ENCODE peak calls at places on chromosomes 16 and 17, in five cellular contexts. L, D, E, M and K are unnamed samples.

GRCh38 chr16:50440991-50441390 is 72.2 kb upstream of the BRD7 start:
- DNase-seq in M (no peak), L (no peak), D (no peak), E (no peak), K (no peak)

GRCh38 chr17:49963626-49964538 is 5.1 kb upstream of the DLX4 start:
- DNase-seq in L (no peak), E (no peak), M (no peak), D (no peak), K (no peak)

GRCh38 chr17:2396568-2397246 is 4.2 kb downstream of the MNT start:
- DNase-seq in D (peak; percentile 78), L (peak; percentile 87), E (no peak), M (peak; percentile 96), K (peak; percentile 95)

GRCh38 chr16:49617710-49618330 is 238.1 kb downstream of the ZNF423 start:
- DNase-seq in D (no peak), E (no peak), M (no peak), L (no peak), K (no peak)

GRCh38 chr17:2928294-2928890 is 132.2 kb downstream of the RAP1GAP2 start:
- DNase-seq in D (no peak), M (no peak), E (no peak), L (no peak), K (no peak)

GRCh38 chr17:74767111-74767516 is 9.0 kb downstream of the NAT9 start:
- DNase-seq in E (peak; percentile 92), D (no peak), M (no peak), L (no peak), K (no peak)

GRCh38 chr17:42112552-42113176 is at the start of gene DHX58:
- DNase-seq in E (no peak), L (peak; percentile 80), M (peak; percentile 73), D (peak; percentile 88), K (peak; percentile 41)

GRCh38 chr17:75626496-75627038 is 6.7 kb upstream of the SMIM5 start:
- DNase-seq in L (no peak), E (no peak), M (no peak), D (no peak), K (no peak)

GRCh38 chr16:67926181-67926742 is 5.4 kb downstream of the CTRL start:
- DNase-seq in M (no peak), E (no peak), L (peak; percentile 75), D (peak; percentile 36), K (no peak)

GRCh38 chr17:37802712-37803416 is 58.0 kb upstream of the HNF1B start:
- DNase-seq in D (no peak), L (no peak), E (no peak), M (no peak), K (no peak)

GRCh38 chr16:67349172-67349571 is 22.6 kb downstream of the LRRC36 start:
- DNase-seq in M (peak; percentile 3), D (peak; percentile 25), E (no peak), L (peak; percentile 58), K (no peak)

GRCh38 chr17:17108681-17109049 is 66.4 kb downstream of the MPRIP start:
- DNase-seq in E (peak; percentile 83), D (no peak), L (no peak), M (no peak), K (no peak)

GRCh38 chr17:3020381-3020780 is 43.0 kb downstream of the OR1D5 start:
- DNase-seq in D (no peak), M (no peak), E (no peak), L (no peak), K (no peak)

GRCh38 chr16:75456971-75457370 is 7.5 kb downstream of the TMEM170A start:
- DNase-seq in E (no peak), L (no peak), D (no peak), M (no peak), K (no peak)

GRCh38 chr16:49068224-49068623 is 213.4 kb downstream of the CBLN1 start:
- DNase-seq in M (no peak), D (no peak), L (no peak), E (no peak), K (no peak)

GRCh38 chr16:59021751-59022150 is 287.6 kb upstream of the GOT2 start:
- DNase-seq in M (peak; percentile 35), E (no peak), D (peak; percentile 27), L (no peak), K (peak; percentile 2)

GRCh38 chr17:59846391-59847165 is 46.2 kb downstream of the TUBD1 start:
- DNase-seq in E (no peak), L (peak; percentile 98), D (peak; percentile 68), M (peak; percentile 57), K (no peak)

GRCh38 chr16:57810197-57811024 is 8.1 kb upstream of the KIFC3 start:
- DNase-seq in M (peak; percentile 73), L (peak; percentile 94), D (peak; percentile 78), E (no peak), K (peak; percentile 95)

GRCh38 chr16:85181091-85181738 is 68.9 kb upstream of the CIBAR2 start:
- DNase-seq in E (no peak), D (no peak), M (no peak), L (no peak), K (no peak)

GRCh38 chr16:30075503-30076275 is at the start of gene PPP4C:
- DNase-seq in L (peak; percentile 75), E (peak; percentile 88), M (peak; percentile 84), D (peak; percentile 94), K (peak; percentile 98)

GRCh38 chr16:81711609-81712329 is 67.3 kb upstream of the PLCG2 start:
- DNase-seq in E (no peak), L (peak; percentile 86), M (peak; percentile 89), D (peak; percentile 86), K (peak; percentile 95)

GRCh38 chr17:48134912-48135480 is 27.4 kb downstream of the SNX11 start:
- DNase-seq in E (no peak), M (no peak), L (no peak), D (no peak), K (peak; percentile 54)

GRCh38 chr17:3963214-3964201 is 729 bp downstream of the ATP2A3 start:
- DNase-seq in E (no peak), L (no peak), D (no peak), M (no peak), K (no peak)

GRCh38 chr17:41530062-41531048 is 2.2 kb upstream of the KRT19 start:
- DNase-seq in M (peak; percentile 97), D (peak; percentile 51), L (peak; percentile 87), E (no peak), K (peak; percentile 91)

GRCh38 chr17:56269998-56270397 is 116.7 kb downstream of the ANKFN1 start:
- DNase-seq in E (no peak), M (no peak), L (no peak), D (no peak), K (no peak)

GRCh38 chr17:3012926-3013581 is 50.4 kb downstream of the OR1D5 start:
- DNase-seq in L (peak; percentile 38), D (peak; percentile 55), E (no peak), M (peak; percentile 7), K (peak; percentile 81)

GRCh38 chr17:77467513-77467912 is 326.7 kb downstream of the SEC14L1 start:
- DNase-seq in D (no peak), M (no peak), L (no peak), E (no peak), K (no peak)

GRCh38 chr17:45147102-45147580 is 1.1 kb upstream of the HEXIM1 start:
- DNase-seq in M (peak; percentile 40), D (no peak), L (no peak), E (no peak), K (peak; percentile 73)

GRCh38 chr16:86932130-86932982 is 354.0 kb downstream of the FOXL1 start:
- DNase-seq in L (no peak), E (no peak), D (no peak), M (no peak), K (no peak)

GRCh38 chr17:8225813-8226535 is 15.6 kb upstream of the AURKB start:
- DNase-seq in M (peak; percentile 87), E (peak; percentile 61), D (no peak), L (no peak), K (peak; percentile 25)

GRCh38 chr16:81842564-81843242 is 63.6 kb downstream of the PLCG2 start:
- DNase-seq in M (no peak), L (no peak), E (no peak), D (no peak), K (no peak)

GRCh38 chr17:80113033-80113484 is 11.7 kb downstream of the GAA start:
- DNase-seq in D (no peak), M (no peak), E (no peak), L (no peak), K (no peak)

GRCh38 chr17:57262557-57262956 is 6.2 kb downstream of the MSI2 start:
- DNase-seq in M (no peak), L (no peak), E (no peak), D (no peak), K (no peak)

GRCh38 chr16:67652578-67653130 is 7.4 kb downstream of the ACD start:
- DNase-seq in D (peak; percentile 66), L (no peak), E (no peak), M (no peak), K (peak; percentile 73)